ENCODE peak calls at places on chromosomes 7 and 10, in four cellular contexts. I, M, P and L are unnamed samples.

GRCh38 chr7:7681191-7681935 is 37.0 kb downstream of the RPA3 start:
- DNase-seq in M (no peak), I (peak), P (peak), L (peak)

GRCh38 chr7:36036590-36036989 is 116.5 kb upstream of the EEPD1 start:
- DNase-seq in M (no peak), P (no peak), I (peak), L (peak)

GRCh38 chr10:6224781-6225180 is 22.0 kb downstream of the PFKFB3 start:
- DNase-seq in I (no peak), M (no peak), P (no peak), L (no peak)

GRCh38 chr7:45585628-45586027 is 11.5 kb downstream of the ADCY1 start:
- DNase-seq in P (no peak), I (no peak), M (no peak), L (no peak)

GRCh38 chr7:119964640-119965542 is 308.1 kb upstream of the KCND2 start:
- DNase-seq in I (peak), M (no peak), P (peak), L (peak)

GRCh38 chr7:20249924-20250323 is 32.7 kb upstream of the MACC1 start:
- DNase-seq in P (no peak), I (no peak), M (no peak), L (no peak)

GRCh38 chr7:152025077-152025936 is at the start of gene GALNT11:
- DNase-seq in P (peak), M (peak), I (peak), L (peak)

GRCh38 chr7:7553386-7553785 is 13.3 kb upstream of the MIOS start:
- DNase-seq in I (no peak), M (no peak), P (peak), L (no peak)

GRCh38 chr10:68348265-68348741 is 15.6 kb upstream of the PBLD start:
- DNase-seq in M (no peak), I (peak), P (peak), L (peak)

GRCh38 chr7:102875700-102876192 is 37.1 kb upstream of the LRRC17 start:
- DNase-seq in I (peak), P (peak), M (no peak), L (peak)

GRCh38 chr10:24456319-24456718 is 247.4 kb downstream of the KIAA1217 start:
- DNase-seq in M (no peak), P (peak), I (peak), L (peak)

GRCh38 chr7:129041929-129042200 is 13.0 kb downstream of the TNPO3 start:
- DNase-seq in M (no peak), P (no peak), I (no peak), L (no peak)

GRCh38 chr10:84715911-84716310 is 387.5 kb downstream of the CCSER2 start:
- DNase-seq in P (no peak), M (no peak), I (peak), L (no peak)

GRCh38 chr10:19815478-19816419 is 483 bp upstream of the PLXDC2 start:
- DNase-seq in P (no peak), M (peak), I (peak), L (no peak)

GRCh38 chr7:135326636-135327280 is 93.1 kb downstream of the STRA8 start:
- DNase-seq in I (peak), P (no peak), M (no peak), L (peak)

GRCh38 chr10:96585726-96586418 is 940 bp downstream of the TM9SF3 start:
- DNase-seq in P (peak), I (peak), M (no peak), L (peak)

GRCh38 chr7:156028521-156028920 is 216.3 kb upstream of the SHH start:
- DNase-seq in I (no peak), M (no peak), P (no peak), L (no peak)

GRCh38 chr10:123587110-123587509 is 79.0 kb upstream of the GPR26 start:
- DNase-seq in P (no peak), I (no peak), M (no peak), L (no peak)

GRCh38 chr7:106073701-106074100 is 38.4 kb downstream of the SYPL1 start:
- DNase-seq in I (no peak), M (no peak), P (no peak), L (no peak)

GRCh38 chr10:94285271-94285670 is 77.5 kb downstream of the NOC3L start:
- DNase-seq in P (no peak), I (no peak), M (no peak), L (no peak)

GRCh38 chr10:24513155-24513554 is 210.5 kb downstream of the ARHGAP21 start:
- DNase-seq in P (peak), M (no peak), I (peak), L (peak)

GRCh38 chr7:129843365-129843898 is 109.3 kb downstream of the UBE2H start:
- DNase-seq in P (no peak), M (no peak), I (no peak), L (no peak)

GRCh38 chr10:119401671-119402395 is 140.7 kb downstream of the RGS10 start:
- DNase-seq in I (peak), M (peak), P (peak), L (peak)

GRCh38 chr7:128936798-128937197 is 929 bp upstream of the IRF5 start:
- DNase-seq in P (no peak), I (no peak), M (no peak), L (no peak)

GRCh38 chr10:61995093-61995492 is 93.6 kb downstream of the ARID5B start:
- DNase-seq in P (no peak), I (no peak), M (no peak), L (no peak)

GRCh38 chr7:132206594-132206993 is 369.7 kb downstream of the PLXNA4 start:
- DNase-seq in P (no peak), M (no peak), I (no peak), L (no peak)

GRCh38 chr7:149209518-149210269 is 14.3 kb downstream of the ZNF282 start:
- DNase-seq in M (peak), I (peak), P (peak), L (peak)

GRCh38 chr10:110786172-110786571 is 85.6 kb upstream of the PDCD4 start:
- DNase-seq in M (no peak), I (no peak), P (no peak), L (no peak)

GRCh38 chr10:97234403-97234802 is 48.6 kb upstream of the SLIT1 start:
- DNase-seq in P (peak), I (peak), M (no peak), L (peak)

GRCh38 chr10:1465421-1465902 is 271.9 kb downstream of the ADARB2 start:
- DNase-seq in M (no peak), P (no peak), I (no peak), L (no peak)

GRCh38 chr7:140655511-140656408 is 15.1 kb upstream of the DENND2A start:
- DNase-seq in I (no peak), P (no peak), M (no peak), L (no peak)
- H3K4me3 ChIP-seq in I (no peak), P (no peak), M (no peak), L (no peak)

GRCh38 chr10:122208616-122209430 is 62.3 kb upstream of the BTBD16 start:
- DNase-seq in M (no peak), I (no peak), P (no peak), L (no peak)

GRCh38 chr10:122207135-122207534 is 64.0 kb upstream of the BTBD16 start:
- DNase-seq in M (no peak), I (no peak), P (no peak), L (no peak)

GRCh38 chr10:122207596-122207995 is 63.5 kb upstream of the BTBD16 start:
- DNase-seq in M (no peak), P (no peak), I (peak), L (no peak)

GRCh38 chr10:122213766-122214165 is 57.3 kb upstream of the BTBD16 start:
- DNase-seq in I (no peak), M (no peak), P (peak), L (no peak)

GRCh38 chr10:122210481-122211265 is 60.4 kb upstream of the BTBD16 start:
- DNase-seq in M (no peak), I (no peak), P (no peak), L (no peak)
- H3K4me3 ChIP-seq in M (no peak), I (no peak), P (no peak), L (no peak)

DNA sequence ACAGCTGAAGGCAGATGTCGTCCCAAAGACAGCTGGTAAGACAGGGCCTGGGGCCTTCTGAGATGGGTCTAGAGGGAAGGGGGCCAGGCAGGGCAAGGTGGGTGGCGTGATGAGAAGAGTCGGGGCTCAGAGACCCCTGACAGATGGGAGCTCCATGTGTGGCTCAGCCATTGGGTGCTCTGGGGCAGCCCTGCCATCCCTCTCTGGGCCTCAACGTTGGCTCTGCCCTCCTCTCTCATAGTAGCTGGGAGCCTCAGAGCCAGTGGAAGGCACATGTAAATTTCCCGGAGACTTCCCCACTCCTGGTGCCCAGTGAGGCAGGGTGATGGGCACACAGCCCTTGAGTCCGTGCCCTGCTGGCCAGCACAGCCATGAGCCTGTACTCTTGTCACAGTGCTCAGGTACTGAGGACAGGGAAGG is 1.8 kb downstream of the PPIF start:
- DNase-seq in M (no peak), I (no peak), P (no peak), L (no peak)
- H3K4me3 ChIP-seq in M (peak), I (peak), P (peak), L (peak)

GRCh38 chr7:50781371-50781770 is 1.3 kb downstream of the GRB10 start:
- DNase-seq in P (no peak), I (no peak), M (no peak), L (no peak)

GRCh38 chr7:50783801-50784507 is 1.3 kb upstream of the GRB10 start:
- DNase-seq in M (no peak), I (no peak), P (peak), L (no peak)

GRCh38 chr7:50782376-50783208 is at the start of gene GRB10:
- DNase-seq in I (peak), P (peak), M (peak), L (no peak)

GRCh38 chr7:50781894-50782293 is 802 bp downstream of the GRB10 start:
- DNase-seq in I (no peak), P (no peak), M (no peak), L (no peak)

GRCh38 chr7:50783304-50783703 is 608 bp upstream of the GRB10 start:
- DNase-seq in P (no peak), I (no peak), M (no peak), L (no peak)
- H3K4me3 ChIP-seq in P (no peak), I (peak), M (peak), L (peak)

DNA sequence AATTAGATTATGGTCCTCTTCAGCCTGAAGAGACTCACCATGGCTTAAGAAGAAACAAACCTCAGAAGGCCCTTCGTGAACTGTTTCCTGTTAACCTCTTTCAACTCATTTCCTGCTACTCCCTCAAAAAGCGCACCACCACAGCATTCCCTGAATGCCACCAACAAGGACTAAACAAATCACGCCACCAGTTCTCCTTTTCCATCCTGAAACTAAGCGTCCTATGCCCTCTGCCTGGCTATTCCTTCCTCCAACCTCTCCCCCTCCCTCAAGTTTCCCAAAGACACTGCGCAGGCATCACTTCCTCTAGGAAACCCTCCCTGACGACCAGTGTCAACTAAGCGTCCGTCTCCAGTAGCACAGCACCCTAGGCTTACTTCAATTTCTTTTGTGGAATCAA is 12.0 kb downstream of the YWHAG start:
- DNase-seq in P (no peak), I (no peak), M (no peak), L (no peak)
- H3K4me3 ChIP-seq in P (no peak), I (no peak), M (no peak), L (no peak)

GRCh38 chr7:150723467-150723866 is 7.1 kb downstream of the GIMAP1 start:
- DNase-seq in M (no peak), P (no peak), I (no peak), L (no peak)

GRCh38 chr7:150719960-150720891 is 3.8 kb downstream of the GIMAP1 start:
- DNase-seq in P (no peak), I (no peak), M (no peak), L (no peak)

GRCh38 chr7:150722403-150723065 is 6.1 kb downstream of the GIMAP1 start:
- DNase-seq in M (no peak), I (no peak), P (no peak), L (no peak)

GRCh38 chr7:150717821-150718420 is 1.5 kb downstream of the GIMAP1 start:
- DNase-seq in P (no peak), M (no peak), I (no peak), L (no peak)

DNA sequence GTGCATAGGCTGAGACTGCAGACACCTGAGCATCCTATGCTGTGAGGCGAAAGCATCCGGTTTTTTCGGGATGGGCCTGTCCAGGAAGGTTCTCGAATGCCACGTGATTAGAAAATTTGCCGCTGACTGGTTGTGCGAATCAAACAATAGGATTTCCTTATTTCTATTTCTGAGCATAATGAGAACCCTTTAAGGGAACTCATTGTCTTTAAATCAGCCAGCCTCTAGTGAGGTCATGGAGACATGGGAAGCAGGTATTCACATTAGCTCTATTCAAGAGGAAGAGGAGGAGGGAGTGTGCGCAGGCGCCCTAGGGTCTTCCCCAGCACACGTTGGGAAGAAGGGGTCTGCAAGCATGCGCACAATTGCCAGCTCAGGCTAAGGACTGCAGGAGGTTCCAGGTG is 5.6 kb downstream of the GIMAP1 start:
- DNase-seq in M (no peak), P (no peak), I (no peak), L (no peak)
- H3K4me3 ChIP-seq in M (peak), P (no peak), I (no peak), L (no peak)

GRCh38 chr10:16436367-16436757 is 448 bp upstream of the PTER start:
- DNase-seq in P (peak), M (peak), I (peak), L (no peak)

GRCh38 chr10:16436758-16437539 is at the start of gene PTER:
- DNase-seq in P (peak), M (peak), I (peak), L (peak)

GRCh38 chr10:16439294-16439693 is 2.5 kb downstream of the PTER start:
- DNase-seq in P (peak), I (peak), M (no peak), L (peak)

GRCh38 chr10:16440396-16441105 is 3.7 kb downstream of the PTER start:
- DNase-seq in M (no peak), I (peak), P (no peak), L (no peak)

GRCh38 chr10:16437540-16437894 is 707 bp downstream of the PTER start:
- DNase-seq in M (no peak), P (no peak), I (no peak), L (no peak)
- H3K4me3 ChIP-seq in M (peak), P (peak), I (peak), L (peak)

GRCh38 chr10:79285315-79286185 is 61.7 kb upstream of the PPIF start:
- DNase-seq in M (no peak), P (no peak), I (no peak), L (no peak)
- H3K4me3 ChIP-seq in M (no peak), P (no peak), I (no peak), L (no peak)

DNA sequence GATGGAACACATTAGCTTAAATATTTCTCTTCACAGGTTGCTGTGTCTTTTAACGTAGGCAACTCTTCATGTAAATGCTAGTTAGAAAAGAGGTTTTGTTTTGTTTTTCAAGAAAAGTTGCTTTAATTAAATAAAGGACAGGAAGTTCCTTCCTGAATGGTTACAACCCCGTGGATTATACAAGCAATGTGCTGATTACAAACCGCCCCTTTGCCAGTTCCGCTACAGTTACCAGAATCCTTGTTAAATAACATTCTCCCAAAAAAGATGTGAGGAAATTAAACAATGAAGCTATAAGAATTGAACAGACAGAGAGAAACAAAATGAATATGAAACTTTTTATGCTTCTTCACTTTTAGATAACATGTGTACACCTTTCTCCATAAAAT is 75.1 kb downstream of the LYZL2 start:
- DNase-seq in M (no peak), P (no peak), I (no peak), L (peak)
- H3K4me3 ChIP-seq in M (peak), P (peak), I (no peak), L (no peak)

GRCh38 chr7:111987115-111987826 is 218.9 kb downstream of the DOCK4 start:
- DNase-seq in P (peak), I (peak), M (no peak), L (peak)
- H3K4me3 ChIP-seq in P (no peak), I (peak), M (no peak), L (no peak)